ENCODE peak calls at places on chromosomes 6 and 20, in four cellular contexts. J is fibroblast of mammary gland, Z is ovary, S is astrocyte of the cerebellum. P is an unnamed sample.

GRCh38 chr6:32852018-32852843 is 1.3 kb downstream of the TAP1 start:
- DNase-seq in J (no peak), Z (peak), S (no peak), P (no peak)

GRCh38 chr6:127550403-127550802 is 26.6 kb upstream of the C6orf58 start:
- DNase-seq in J (peak), Z (no peak), S (no peak), P (no peak)

GRCh38 chr6:127886603-127887002 is 14.3 kb downstream of the THEMIS start:
- DNase-seq in J (no peak), Z (no peak), S (no peak), P (no peak)

GRCh38 chr6:73393278-73393677 is 1.4 kb upstream of the DDX43 start:
- DNase-seq in J (no peak), Z (no peak), S (no peak), P (no peak)

GRCh38 chr20:38566199-38566598 is 14.8 kb upstream of the ADIG start:
- DNase-seq in J (no peak), Z (no peak), S (no peak), P (no peak)

GRCh38 chr20:37833172-37833915 is 69.6 kb upstream of the VSTM2L start:
- DNase-seq in J (no peak), Z (no peak), S (no peak), P (no peak)

GRCh38 chr20:61935926-61936700 is 129.6 kb downstream of the TAF4 start:
- DNase-seq in J (no peak), Z (no peak), S (no peak), P (no peak)

GRCh38 chr6:31345026-31345730 is 11.8 kb downstream of the HLA-B start:
- DNase-seq in J (no peak), Z (no peak), S (no peak), P (no peak)

GRCh38 chr6:158869604-158870417 is 50.6 kb upstream of the EZR start:
- DNase-seq in J (peak), Z (peak), S (peak), P (peak)
- TF ChIP-seq CTCF in J (no peak), Z (no peak), S (no peak), P (peak)

GRCh38 chr6:138485586-138486248 is 13.6 kb downstream of the NHSL1 start:
- DNase-seq in J (no peak), Z (no peak), S (no peak), P (no peak)

GRCh38 chr6:138487122-138487604 is 12.1 kb downstream of the NHSL1 start:
- DNase-seq in J (no peak), Z (no peak), S (no peak), P (no peak)

GRCh38 chr6:138485005-138485545 is 14.2 kb downstream of the NHSL1 start:
- DNase-seq in J (peak), Z (no peak), S (no peak), P (no peak)

GRCh38 chr6:138483911-138484731 is 15.2 kb downstream of the NHSL1 start:
- DNase-seq in J (no peak), Z (no peak), S (no peak), P (no peak)

DNA sequence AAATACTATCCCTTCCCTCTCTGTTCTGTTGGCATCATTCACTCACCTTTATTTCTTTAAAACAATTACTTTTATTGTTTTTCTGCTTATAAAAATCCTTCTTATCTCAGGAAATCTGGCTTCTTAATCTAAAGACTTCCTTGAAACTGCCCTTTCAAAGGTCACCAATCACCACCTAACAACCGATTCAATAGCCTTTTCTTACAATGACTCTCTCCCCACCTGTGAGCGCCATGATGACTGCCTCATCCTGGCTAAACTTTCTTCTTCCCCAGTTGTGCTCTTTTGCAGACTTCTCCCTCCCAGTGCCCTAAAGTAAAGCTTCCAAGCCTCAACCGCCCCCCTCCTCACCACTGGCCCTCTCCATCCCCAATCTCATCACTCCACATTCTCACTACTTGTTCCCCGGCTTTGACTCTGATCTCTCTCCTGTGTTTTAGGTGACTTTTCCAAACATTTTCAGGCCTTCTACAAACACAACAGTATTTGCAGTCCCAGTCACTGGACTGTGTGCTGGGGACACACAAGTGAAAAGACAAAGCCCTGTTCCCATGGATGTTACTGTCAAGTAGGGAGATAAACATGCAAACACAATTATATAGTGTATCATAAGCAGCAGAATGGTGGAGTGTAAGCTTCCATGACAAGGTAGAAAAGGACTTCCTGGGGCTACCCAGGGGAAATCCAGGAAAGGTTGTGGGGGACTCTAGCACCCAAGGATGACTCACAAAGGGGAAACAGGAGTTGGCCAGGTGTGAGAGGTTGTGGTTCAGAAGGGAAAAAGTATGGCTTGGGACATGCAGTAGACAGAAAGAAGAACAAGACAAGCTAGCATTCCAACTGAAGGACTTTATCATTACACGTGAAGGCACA is 12.8 kb downstream of the NHSL1 start:
- DNase-seq in J (no peak), Z (no peak), S (no peak), P (no peak)
- H3K4me3 ChIP-seq in J (no peak), Z (no peak), S (no peak), P (no peak)

DNA sequence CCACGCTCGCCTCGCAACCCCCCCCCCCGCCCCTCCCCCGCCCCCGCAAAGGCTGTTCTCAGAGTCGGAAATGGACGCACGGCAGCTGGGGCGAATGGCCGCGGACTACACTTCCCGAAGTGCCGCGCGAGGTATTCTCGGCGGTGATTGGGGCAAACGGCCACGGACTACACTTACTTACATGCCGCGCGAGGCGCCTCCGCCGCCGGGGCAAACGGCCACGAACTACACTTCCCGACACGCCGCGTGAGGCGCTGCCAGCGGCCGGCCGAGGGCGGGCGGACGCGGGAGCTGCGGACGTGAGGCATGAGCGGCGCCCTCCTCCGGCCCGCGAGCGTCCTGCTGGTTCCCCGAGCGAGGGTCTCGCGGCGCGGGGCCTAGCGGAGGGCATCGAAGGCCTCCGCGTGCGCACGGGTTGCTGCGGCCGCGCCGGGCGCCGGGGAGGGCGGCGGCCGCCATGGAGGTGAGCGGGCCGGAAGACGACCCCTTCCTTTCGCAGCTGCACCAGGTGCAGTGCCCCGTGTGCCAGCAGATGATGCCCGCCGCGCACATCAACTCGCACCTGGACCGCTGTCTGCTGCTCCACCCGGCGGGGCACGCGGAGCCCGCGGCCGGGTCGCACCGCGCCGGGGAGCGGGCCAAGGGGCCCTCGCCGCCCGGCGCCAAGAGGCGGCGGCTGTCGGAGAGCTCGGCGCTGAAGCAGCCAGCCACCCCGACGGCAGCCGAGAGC is at the start of gene WRNIP1:
- DNase-seq in J (peak), Z (peak), S (peak), P (peak)
- TF ChIP-seq CTCF in J (no peak), Z (peak), S (peak), P (peak)

GRCh38 chr6:116467514-116467913 is 6.3 kb downstream of the CALHM6 start:
- DNase-seq in J (no peak), Z (no peak), S (no peak), P (no peak)
- H3K4me3 ChIP-seq in J (no peak), Z (no peak), S (no peak), P (no peak)

DNA sequence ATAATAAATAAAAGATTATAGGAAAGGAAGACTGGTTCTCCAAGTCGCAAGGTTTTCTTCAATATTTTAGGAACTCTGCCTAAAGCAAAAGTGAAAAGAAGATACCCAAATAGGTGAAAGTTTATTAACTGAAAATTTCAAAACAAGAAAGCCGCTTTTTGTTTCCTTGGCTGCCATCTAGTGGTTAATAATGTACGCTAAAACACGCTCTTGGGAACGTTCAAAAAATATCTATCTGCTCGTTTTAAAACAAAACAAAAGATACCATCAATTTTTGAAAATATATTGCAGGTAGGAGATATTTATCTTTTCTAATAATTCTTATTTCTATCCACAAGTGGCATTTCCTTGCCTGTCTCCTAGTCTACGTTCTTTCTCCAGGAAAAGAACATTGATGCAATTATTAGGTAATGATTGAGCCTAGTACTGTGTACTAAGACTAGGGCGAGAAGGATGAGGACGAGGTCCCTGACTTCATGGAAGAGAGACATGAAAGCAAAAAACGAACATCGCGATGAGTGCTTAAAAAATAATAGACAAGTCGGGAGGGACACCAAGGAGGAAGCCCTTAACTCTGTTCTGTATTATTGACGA is 97.2 kb downstream of the SPTLC3 start:
- DNase-seq in J (peak), Z (no peak), S (peak), P (peak)
- TF ChIP-seq CTCF in J (peak), Z (peak), S (peak), P (peak)

DNA sequence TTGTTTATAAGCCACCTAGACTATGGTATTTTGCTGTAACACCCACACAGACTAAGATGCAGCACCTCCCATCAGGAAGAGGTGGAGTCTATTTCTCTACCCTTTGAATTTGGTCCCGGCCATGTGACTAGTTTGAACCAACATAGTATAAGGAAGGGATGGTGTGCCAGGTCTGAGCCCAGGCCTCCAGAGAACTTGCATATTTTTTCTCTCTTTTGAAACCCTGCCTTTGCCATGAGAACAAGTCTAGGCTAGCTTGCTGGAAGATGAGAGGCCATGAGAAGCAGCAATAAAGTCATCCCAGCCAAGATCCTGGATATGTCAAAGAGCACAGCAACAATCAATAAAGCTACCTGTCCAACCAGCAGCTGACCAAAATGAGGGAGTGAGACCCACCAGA is 63.0 kb upstream of the ANKEF1 start:
- DNase-seq in J (no peak), Z (no peak), S (no peak), P (no peak)
- H3K4me3 ChIP-seq in J (no peak), Z (no peak), S (no peak), P (no peak)

GRCh38 chr6:137791281-137792159 is 75.5 kb upstream of the TNFAIP3 start:
- DNase-seq in J (no peak), Z (no peak), S (no peak), P (no peak)
- TF ChIP-seq CTCF in J (no peak), Z (no peak), S (no peak), P (no peak)

DNA sequence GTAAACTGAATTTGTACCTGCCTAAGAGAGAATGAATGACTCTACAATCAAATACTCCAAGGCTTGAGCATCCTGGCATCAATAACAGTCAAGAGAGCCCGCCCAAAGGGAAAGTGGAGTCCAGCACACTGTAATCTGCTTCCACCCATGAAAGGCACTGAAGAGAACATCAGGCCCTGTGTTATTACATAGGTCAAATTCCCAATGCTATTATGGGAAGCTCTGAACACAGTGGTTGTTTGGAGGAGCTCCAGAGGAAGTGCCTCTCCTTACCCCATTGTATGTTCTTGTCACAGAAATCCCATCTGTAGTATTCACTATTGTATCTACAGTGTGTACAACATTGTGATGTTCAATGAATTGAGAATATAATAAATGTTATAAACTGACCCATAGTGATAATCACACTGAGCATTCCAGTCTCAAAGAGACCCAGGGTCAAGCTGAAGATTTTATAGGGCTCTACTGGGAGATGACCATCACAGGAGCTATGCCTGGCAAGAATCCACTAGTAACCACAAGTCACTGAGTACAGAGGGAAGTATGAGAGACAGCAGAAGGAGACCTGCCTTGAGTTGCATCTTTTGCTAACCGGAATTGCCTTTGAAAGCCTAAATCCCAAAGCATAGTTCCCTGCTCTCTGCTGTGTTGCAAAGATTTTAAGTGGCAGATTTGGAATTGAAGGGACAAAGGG is 446.7 kb downstream of the GJA1 start:
- DNase-seq in J (peak), Z (no peak), S (peak), P (peak)
- H3K4me3 ChIP-seq in J (no peak), Z (no peak), S (no peak), P (no peak)

GRCh38 chr20:32855387-32855786 is 3.3 kb upstream of the EFCAB8 start:
- DNase-seq in J (no peak), Z (no peak), S (no peak), P (no peak)

GRCh38 chr20:32859961-32860360 is 1.2 kb downstream of the EFCAB8 start:
- DNase-seq in J (no peak), Z (no peak), S (no peak), P (no peak)

GRCh38 chr20:32861446-32861845 is 2.7 kb downstream of the EFCAB8 start:
- DNase-seq in J (no peak), Z (no peak), S (no peak), P (no peak)

GRCh38 chr20:32858189-32858588 is 534 bp upstream of the EFCAB8 start:
- DNase-seq in J (peak), Z (no peak), S (no peak), P (no peak)

DNA sequence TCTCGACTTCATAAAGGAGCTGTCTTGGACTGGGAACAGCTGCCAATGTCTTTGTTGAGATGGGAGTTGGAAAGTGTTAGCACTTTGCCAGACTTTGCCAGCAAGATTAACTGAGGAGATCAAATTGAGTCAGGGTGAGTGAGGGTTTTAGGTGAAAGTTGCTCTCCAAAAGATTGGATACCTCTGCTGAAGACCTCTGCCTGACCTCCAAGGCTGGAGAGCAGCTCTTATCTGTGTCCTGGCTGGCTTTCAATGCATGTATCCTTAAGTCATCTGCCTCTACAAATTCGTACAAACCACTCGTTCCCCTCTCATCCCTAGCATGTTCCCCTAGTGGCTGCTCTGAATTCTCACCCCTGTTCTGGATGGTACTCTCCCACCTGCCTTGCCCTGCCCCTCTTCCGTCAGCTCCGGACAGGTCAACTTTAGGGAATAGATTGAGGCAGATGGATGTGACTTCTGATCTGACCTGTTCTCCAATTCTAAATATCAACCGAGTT is at the start of gene EFCAB8:
- DNase-seq in J (no peak), Z (no peak), S (no peak), P (no peak)
- TF ChIP-seq CTCF in J (no peak), Z (no peak), S (no peak), P (no peak)

GRCh38 chr6:156786652-156787051 is 9.5 kb downstream of the ARID1B start:
- DNase-seq in J (no peak), Z (no peak), S (no peak), P (no peak)
- H3K4me3 ChIP-seq in J (no peak), Z (no peak), S (no peak), P (no peak)

P was measured in HFF-Myc.